ENCODE peak calls at places on chromosomes 5 and 9, in seven cellular contexts. F is PC-9, U is type B pancreatic cell, Z is stomach, H is retinal pigment epithelial cell, R is H1, D is coronary artery. A is an unnamed sample.

GRCh38 chr5:983238-983524 is 25.4 kb upstream of the NKD2 start:
- DNase-seq in U (no peak), Z (no peak), R (no peak), H (no peak), D (no peak), F (no peak), A (no peak)

GRCh38 chr9:68507098-68507795 is 33.4 kb downstream of the TMEM252 start:
- DNase-seq in F (no peak), Z (no peak), H (no peak), D (no peak), R (no peak), U (no peak), A (no peak)

GRCh38 chr5:16666861-16667481 is 50.2 kb upstream of the RETREG1 start:
- DNase-seq in F (no peak), Z (peak; percentile 54), U (no peak), D (no peak), R (no peak), H (no peak), A (no peak)

GRCh38 chr9:34430843-34431437 is 27.4 kb downstream of the FAM219A start:
- DNase-seq in Z (peak; percentile 57), F (peak; percentile 78), H (peak; percentile 36), D (no peak), R (peak; percentile 69), U (no peak), A (peak; percentile 11)

GRCh38 chr9:107251756-107252322 is 31.2 kb upstream of the RAD23B start:
- DNase-seq in D (no peak), Z (peak; percentile 28), H (no peak), R (no peak), U (no peak), F (no peak), A (no peak)

GRCh38 chr5:179907570-179908324 is at the start of gene TBC1D9B:
- DNase-seq in F (no peak), U (no peak), Z (peak; percentile 69), H (no peak), D (peak; percentile 80), R (peak; percentile 81), A (peak; percentile 81)

GRCh38 chr5:86684222-86684621 is 66.5 kb downstream of the COX7C start:
- DNase-seq in Z (no peak), R (no peak), H (no peak), U (no peak), F (no peak), D (no peak), A (no peak)

GRCh38 chr9:11457809-11458785 is 845.3 kb upstream of the PTPRD start:
- DNase-seq in D (no peak), H (no peak), F (no peak), U (no peak), Z (no peak), R (no peak), A (no peak)

GRCh38 chr9:120774719-120775118 is 18.5 kb downstream of the FBXW2 start:
- DNase-seq in D (no peak), F (no peak), Z (no peak), H (no peak), R (no peak), U (no peak), A (no peak)

GRCh38 chr9:115158666-115159481 is 40.9 kb upstream of the TNC start:
- DNase-seq in D (no peak), U (no peak), H (no peak), F (no peak), R (no peak), Z (no peak), A (no peak)

GRCh38 chr5:81265101-81265500 is 32.0 kb downstream of the CKMT2 start:
- DNase-seq in D (no peak), F (no peak), Z (no peak), U (no peak), H (no peak), R (no peak), A (no peak)

GRCh38 chr5:36252722-36253340 is 11.1 kb upstream of the NADK2 start:
- DNase-seq in R (no peak), F (no peak), H (no peak), Z (no peak), D (no peak), U (no peak), A (no peak)

GRCh38 chr5:54589786-54590185 is 72.2 kb downstream of the SNX18 start:
- DNase-seq in D (no peak), R (no peak), U (no peak), Z (no peak), H (no peak), F (no peak), A (no peak)

GRCh38 chr5:8829322-8830029 is 716.4 kb downstream of the SEMA5A start:
- DNase-seq in R (no peak), D (no peak), U (no peak), Z (no peak), H (peak; percentile 89), F (peak; percentile 77), A (no peak)

GRCh38 chr5:111144352-111144930 is 52.3 kb downstream of the WDR36 start:
- DNase-seq in H (no peak), F (no peak), D (no peak), R (no peak), U (no peak), Z (no peak), A (no peak)

GRCh38 chr5:150303070-150303595 is 428 bp upstream of the ARSI start:
- DNase-seq in R (no peak), F (no peak), U (no peak), Z (no peak), H (no peak), D (no peak), A (no peak)

GRCh38 chr5:116507941-116508655 is 66.5 kb downstream of the SEMA6A start:
- DNase-seq in R (no peak), F (no peak), U (no peak), H (no peak), D (no peak), Z (no peak), A (no peak)

GRCh38 chr9:79257215-79257614 is 314.6 kb upstream of the TLE4 start:
- DNase-seq in D (no peak), Z (no peak), H (no peak), F (no peak), R (no peak), U (no peak), A (no peak)

GRCh38 chr9:113520109-113520642 is 56.6 kb downstream of the RGS3 start:
- DNase-seq in F (no peak), Z (no peak), R (no peak), U (no peak), H (no peak), D (no peak), A (no peak)

GRCh38 chr9:132457508-132457907 is 47.5 kb downstream of the CFAP77 start:
- DNase-seq in D (no peak), U (no peak), F (no peak), Z (no peak), R (no peak), H (no peak), A (no peak)

GRCh38 chr9:133429641-133430161 is 7.5 kb downstream of the ADAMTS13 start:
- DNase-seq in H (no peak), Z (peak; percentile 65), F (no peak), U (no peak), R (peak; percentile 88), D (no peak), A (no peak)

GRCh38 chr5:24073097-24073496 is 565.7 kb downstream of the PRDM9 start:
- DNase-seq in F (no peak), D (no peak), R (no peak), Z (no peak), H (no peak), U (no peak), A (no peak)

GRCh38 chr9:135666534-135667402 is 3.7 kb downstream of the LCN9 start:
- DNase-seq in D (no peak), U (no peak), F (no peak), H (no peak), Z (no peak), R (no peak), A (no peak)

GRCh38 chr5:54295658-54296276 is 14.6 kb downstream of the ARL15 start:
- DNase-seq in U (no peak), F (no peak), D (no peak), H (no peak), R (no peak), Z (no peak), A (no peak)

DNA sequence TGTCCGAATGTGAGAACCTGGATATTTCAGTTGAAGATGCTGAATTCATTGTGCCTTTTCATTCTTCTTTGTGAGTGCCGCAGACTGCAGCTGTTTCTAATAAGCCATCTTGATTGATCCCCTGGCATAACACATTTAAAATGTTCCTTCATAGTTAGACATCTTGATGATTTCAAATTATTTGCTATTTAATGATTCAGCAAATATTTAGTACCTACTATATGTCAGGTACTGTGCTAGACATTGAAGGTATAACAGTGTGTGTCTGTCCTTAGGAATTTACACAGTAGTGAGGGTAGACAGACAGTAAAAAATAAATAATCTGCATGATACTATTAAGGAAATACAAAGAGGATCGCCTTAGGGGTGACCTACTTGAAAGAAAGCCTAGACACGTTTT is 61.6 kb downstream of the YTHDC2 start:
- DNase-seq in R (no peak), D (no peak), F (no peak), Z (no peak), H (no peak), U (no peak), A (no peak)
- TF ChIP-seq CTCF in R (no peak), D (no peak), F (no peak), Z (no peak), H (no peak), U (no peak), A (no peak)

DNA sequence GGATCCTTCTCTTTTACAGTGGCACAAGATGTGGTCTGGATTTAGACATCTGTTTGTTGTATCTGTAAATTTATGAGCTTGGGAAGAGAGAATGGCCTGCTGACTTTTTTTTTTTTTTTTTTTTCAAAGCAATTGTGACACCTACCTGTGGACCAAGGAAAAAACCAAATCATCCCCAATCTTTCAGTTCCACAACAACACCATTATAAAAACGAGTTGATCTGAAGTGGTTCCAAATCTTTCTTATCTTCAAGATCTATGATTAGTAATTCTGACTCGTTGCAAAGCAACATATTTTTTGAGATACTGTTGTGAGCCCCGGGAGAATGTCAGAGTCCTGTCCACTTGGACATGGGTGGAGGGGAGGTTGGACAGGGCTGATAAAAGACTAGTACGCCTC is 4.8 kb downstream of the IRX2 start:
- DNase-seq in D (no peak), R (no peak), Z (no peak), H (no peak), U (no peak), F (peak; percentile 45), A (no peak)
- TF ChIP-seq CTCF in D (no peak), R (no peak), Z (no peak), H (no peak), U (peak; percentile 44), F (no peak), A (no peak)

GRCh38 chr9:128020692-128021091 is 39.9 kb upstream of the EEIG1 start:
- DNase-seq in D (no peak), Z (no peak), U (no peak), H (no peak), F (no peak), R (peak; percentile 61), A (no peak)
- TF ChIP-seq CTCF in D (no peak), Z (no peak), U (peak; percentile 60), H (peak; percentile 44), F (peak; percentile 28), R (peak; percentile 67), A (no peak)

GRCh38 chr9:136958473-136958872 is 6.4 kb downstream of the LCN12 start:
- DNase-seq in R (no peak), D (no peak), F (no peak), H (no peak), Z (no peak), U (no peak), A (no peak)
- TF ChIP-seq CTCF in R (no peak), D (no peak), F (no peak), H (no peak), Z (no peak), U (no peak), A (no peak)

A was measured in ascending aorta.